ENCODE peak calls at places on chromosomes 11 and 22, in eight cellular contexts. One of them, this sample, is unnamed.

GRCh38 chr11:8056810-8057463 is 24.1 kb upstream of the TUB start:
- DNase-seq in activated CD8-positive, alpha-beta memory T cell treated with anti-CD3 and anti-CD28 coated beads, Interleukin-2, amount 10 ng/mL, durations not matched to agents 7 days and 5 days: peak; percentile 31
- DNase-seq in retina: no peak
- DNase-seq in stimulated activated CD8-positive, alpha-beta memory T cell treated with anti-CD3 and anti-CD28 coated beads, Interleukin-12 subunit alpha, Interleukin-12 subunit beta, amount 100 ng/mL, for 1 hour: no peak
- DNase-seq in HL-60: no peak
- DNase-seq in psoas muscle: peak; percentile 60
- DNase-seq in NCI-H345: no peak
- DNase-seq in T follicular helper cell: no peak
- DNase-seq in this sample: no peak

GRCh38 chr11:6438979-6439571 is 1.7 kb downstream of the HPX start:
- DNase-seq in activated CD8-positive, alpha-beta memory T cell treated with anti-CD3 and anti-CD28 coated beads, Interleukin-2, amount 10 ng/mL, durations not matched to agents 7 days and 5 days: peak; percentile 46
- DNase-seq in retina: peak; percentile 34
- DNase-seq in stimulated activated CD8-positive, alpha-beta memory T cell treated with anti-CD3 and anti-CD28 coated beads, Interleukin-12 subunit alpha, Interleukin-12 subunit beta, amount 100 ng/mL, for 1 hour: peak; percentile 14
- DNase-seq in HL-60: peak; percentile 72
- DNase-seq in psoas muscle: no peak
- DNase-seq in NCI-H345: peak; percentile 73
- DNase-seq in T follicular helper cell: no peak
- DNase-seq in this sample: peak; percentile 15

GRCh38 chr11:72598901-72599300 is 75.3 kb downstream of the PDE2A start:
- DNase-seq in activated CD8-positive, alpha-beta memory T cell treated with anti-CD3 and anti-CD28 coated beads, Interleukin-2, amount 10 ng/mL, durations not matched to agents 7 days and 5 days: no peak
- DNase-seq in retina: peak; percentile 43
- DNase-seq in stimulated activated CD8-positive, alpha-beta memory T cell treated with anti-CD3 and anti-CD28 coated beads, Interleukin-12 subunit alpha, Interleukin-12 subunit beta, amount 100 ng/mL, for 1 hour: no peak
- DNase-seq in HL-60: no peak
- DNase-seq in psoas muscle: peak; percentile 51
- DNase-seq in NCI-H345: no peak
- DNase-seq in T follicular helper cell: no peak
- DNase-seq in this sample: no peak

GRCh38 chr11:94134651-94135512 is 6.2 kb downstream of the PANX1 start:
- DNase-seq in activated CD8-positive, alpha-beta memory T cell treated with anti-CD3 and anti-CD28 coated beads, Interleukin-2, amount 10 ng/mL, durations not matched to agents 7 days and 5 days: no peak
- DNase-seq in retina: no peak
- DNase-seq in stimulated activated CD8-positive, alpha-beta memory T cell treated with anti-CD3 and anti-CD28 coated beads, Interleukin-12 subunit alpha, Interleukin-12 subunit beta, amount 100 ng/mL, for 1 hour: no peak
- DNase-seq in HL-60: no peak
- DNase-seq in psoas muscle: peak; percentile 86
- DNase-seq in NCI-H345: no peak
- DNase-seq in T follicular helper cell: no peak
- DNase-seq in this sample: no peak

GRCh38 chr11:18523079-18523478 is 3.7 kb downstream of the TSG101 start:
- DNase-seq in activated CD8-positive, alpha-beta memory T cell treated with anti-CD3 and anti-CD28 coated beads, Interleukin-2, amount 10 ng/mL, durations not matched to agents 7 days and 5 days: no peak
- DNase-seq in retina: no peak
- DNase-seq in stimulated activated CD8-positive, alpha-beta memory T cell treated with anti-CD3 and anti-CD28 coated beads, Interleukin-12 subunit alpha, Interleukin-12 subunit beta, amount 100 ng/mL, for 1 hour: no peak
- DNase-seq in HL-60: no peak
- DNase-seq in psoas muscle: no peak
- DNase-seq in NCI-H345: no peak
- DNase-seq in T follicular helper cell: no peak
- DNase-seq in this sample: no peak

GRCh38 chr22:24066260-24066659 is 55.2 kb downstream of the CABIN1 start:
- DNase-seq in activated CD8-positive, alpha-beta memory T cell treated with anti-CD3 and anti-CD28 coated beads, Interleukin-2, amount 10 ng/mL, durations not matched to agents 7 days and 5 days: no peak
- DNase-seq in retina: no peak
- DNase-seq in stimulated activated CD8-positive, alpha-beta memory T cell treated with anti-CD3 and anti-CD28 coated beads, Interleukin-12 subunit alpha, Interleukin-12 subunit beta, amount 100 ng/mL, for 1 hour: no peak
- DNase-seq in HL-60: no peak
- DNase-seq in psoas muscle: no peak
- DNase-seq in NCI-H345: no peak
- DNase-seq in T follicular helper cell: no peak
- DNase-seq in this sample: no peak

GRCh38 chr22:37148031-37148651 is 1.6 kb downstream of the IL2RB start:
- DNase-seq in activated CD8-positive, alpha-beta memory T cell treated with anti-CD3 and anti-CD28 coated beads, Interleukin-2, amount 10 ng/mL, durations not matched to agents 7 days and 5 days: peak; percentile 63
- DNase-seq in retina: no peak
- DNase-seq in stimulated activated CD8-positive, alpha-beta memory T cell treated with anti-CD3 and anti-CD28 coated beads, Interleukin-12 subunit alpha, Interleukin-12 subunit beta, amount 100 ng/mL, for 1 hour: no peak
- DNase-seq in HL-60: no peak
- DNase-seq in psoas muscle: no peak
- DNase-seq in NCI-H345: no peak
- DNase-seq in T follicular helper cell: peak; percentile 20
- DNase-seq in this sample: no peak

GRCh38 chr22:20554824-20555223 is 47.4 kb downstream of the MED15 start:
- DNase-seq in activated CD8-positive, alpha-beta memory T cell treated with anti-CD3 and anti-CD28 coated beads, Interleukin-2, amount 10 ng/mL, durations not matched to agents 7 days and 5 days: no peak
- DNase-seq in retina: no peak
- DNase-seq in stimulated activated CD8-positive, alpha-beta memory T cell treated with anti-CD3 and anti-CD28 coated beads, Interleukin-12 subunit alpha, Interleukin-12 subunit beta, amount 100 ng/mL, for 1 hour: no peak
- DNase-seq in HL-60: no peak
- DNase-seq in psoas muscle: no peak
- DNase-seq in NCI-H345: no peak
- DNase-seq in T follicular helper cell: no peak
- DNase-seq in this sample: no peak

GRCh38 chr22:37223965-37224551 is 11.8 kb upstream of the SSTR3 start:
- DNase-seq in activated CD8-positive, alpha-beta memory T cell treated with anti-CD3 and anti-CD28 coated beads, Interleukin-2, amount 10 ng/mL, durations not matched to agents 7 days and 5 days: no peak
- DNase-seq in retina: no peak
- DNase-seq in stimulated activated CD8-positive, alpha-beta memory T cell treated with anti-CD3 and anti-CD28 coated beads, Interleukin-12 subunit alpha, Interleukin-12 subunit beta, amount 100 ng/mL, for 1 hour: no peak
- DNase-seq in HL-60: no peak
- DNase-seq in psoas muscle: no peak
- DNase-seq in NCI-H345: no peak
- DNase-seq in T follicular helper cell: no peak
- DNase-seq in this sample: no peak

GRCh38 chr11:75453916-75454655 is 21.1 kb upstream of the KLHL35 start:
- DNase-seq in activated CD8-positive, alpha-beta memory T cell treated with anti-CD3 and anti-CD28 coated beads, Interleukin-2, amount 10 ng/mL, durations not matched to agents 7 days and 5 days: no peak
- DNase-seq in retina: no peak
- DNase-seq in stimulated activated CD8-positive, alpha-beta memory T cell treated with anti-CD3 and anti-CD28 coated beads, Interleukin-12 subunit alpha, Interleukin-12 subunit beta, amount 100 ng/mL, for 1 hour: no peak
- DNase-seq in HL-60: no peak
- DNase-seq in psoas muscle: peak; percentile 45
- DNase-seq in NCI-H345: no peak
- DNase-seq in T follicular helper cell: no peak
- DNase-seq in this sample: no peak

GRCh38 chr11:121892131-121892681 is 223.8 kb downstream of the BLID start:
- DNase-seq in activated CD8-positive, alpha-beta memory T cell treated with anti-CD3 and anti-CD28 coated beads, Interleukin-2, amount 10 ng/mL, durations not matched to agents 7 days and 5 days: no peak
- DNase-seq in retina: no peak
- DNase-seq in stimulated activated CD8-positive, alpha-beta memory T cell treated with anti-CD3 and anti-CD28 coated beads, Interleukin-12 subunit alpha, Interleukin-12 subunit beta, amount 100 ng/mL, for 1 hour: no peak
- DNase-seq in HL-60: no peak
- DNase-seq in psoas muscle: peak; percentile 42
- DNase-seq in NCI-H345: no peak
- DNase-seq in T follicular helper cell: no peak
- DNase-seq in this sample: no peak

GRCh38 chr11:69773626-69774353 is 1.4 kb downstream of the FGF4 start:
- DNase-seq in activated CD8-positive, alpha-beta memory T cell treated with anti-CD3 and anti-CD28 coated beads, Interleukin-2, amount 10 ng/mL, durations not matched to agents 7 days and 5 days: no peak
- DNase-seq in retina: no peak
- DNase-seq in stimulated activated CD8-positive, alpha-beta memory T cell treated with anti-CD3 and anti-CD28 coated beads, Interleukin-12 subunit alpha, Interleukin-12 subunit beta, amount 100 ng/mL, for 1 hour: no peak
- DNase-seq in HL-60: no peak
- DNase-seq in psoas muscle: no peak
- DNase-seq in NCI-H345: no peak
- DNase-seq in T follicular helper cell: no peak
- DNase-seq in this sample: no peak

GRCh38 chr22:20509344-20510047 is 2.1 kb downstream of the MED15 start:
- DNase-seq in activated CD8-positive, alpha-beta memory T cell treated with anti-CD3 and anti-CD28 coated beads, Interleukin-2, amount 10 ng/mL, durations not matched to agents 7 days and 5 days: peak; percentile 56
- DNase-seq in retina: peak; percentile 12
- DNase-seq in stimulated activated CD8-positive, alpha-beta memory T cell treated with anti-CD3 and anti-CD28 coated beads, Interleukin-12 subunit alpha, Interleukin-12 subunit beta, amount 100 ng/mL, for 1 hour: no peak
- DNase-seq in HL-60: peak; percentile 87
- DNase-seq in psoas muscle: peak; percentile 71
- DNase-seq in NCI-H345: no peak
- DNase-seq in T follicular helper cell: peak; percentile 31
- DNase-seq in this sample: no peak

GRCh38 chr11:11519184-11519583 is 102.6 kb downstream of the GALNT18 start:
- DNase-seq in activated CD8-positive, alpha-beta memory T cell treated with anti-CD3 and anti-CD28 coated beads, Interleukin-2, amount 10 ng/mL, durations not matched to agents 7 days and 5 days: no peak
- DNase-seq in retina: no peak
- DNase-seq in stimulated activated CD8-positive, alpha-beta memory T cell treated with anti-CD3 and anti-CD28 coated beads, Interleukin-12 subunit alpha, Interleukin-12 subunit beta, amount 100 ng/mL, for 1 hour: no peak
- DNase-seq in HL-60: no peak
- DNase-seq in psoas muscle: no peak
- DNase-seq in NCI-H345: no peak
- DNase-seq in T follicular helper cell: no peak
- DNase-seq in this sample: no peak

This sample was measured in effector CD8-positive, alpha-beta T cell.